ENCODE peak calls at places on chromosomes 7 and 10, in four cellular contexts. W is H1, V is HepG2, B is GM12878. G is an unnamed sample.

GRCh38 chr10:16967866-16968721 is 150.9 kb upstream of the RSU1 start:
- DNase-seq in W (no peak), V (peak; percentile 40), B (no peak), G (peak; percentile 60)

GRCh38 chr10:118590334-118590733 is 5.1 kb downstream of the PRLHR start:
- DNase-seq in V (no peak), W (no peak), B (no peak), G (no peak)

GRCh38 chr10:34249634-34250033 is 565.5 kb downstream of the PARD3 start:
- DNase-seq in B (no peak), W (no peak), V (peak; percentile 34), G (no peak)

GRCh38 chr10:114565066-114565465 is 93.0 kb downstream of the ABLIM1 start:
- DNase-seq in B (no peak), W (no peak), V (no peak), G (no peak)

GRCh38 chr7:114130860-114131259 is 212.1 kb upstream of the PPP1R3A start:
- DNase-seq in V (no peak), W (no peak), B (no peak), G (no peak)

GRCh38 chr7:137135654-137136350 is 207.7 kb downstream of the PTN start:
- DNase-seq in V (no peak), W (no peak), B (no peak), G (no peak)

GRCh38 chr7:832292-832967 is at the start of gene SUN1:
- DNase-seq in B (peak; percentile 26), V (peak; percentile 13), W (no peak), G (no peak)

GRCh38 chr7:936131-937054 is 18.1 kb downstream of the ADAP1 start:
- DNase-seq in V (no peak), W (no peak), B (peak; percentile 92), G (no peak)

GRCh38 chr10:124033887-124034218 is 59.5 kb downstream of the CHST15 start:
- DNase-seq in B (no peak), W (no peak), V (no peak), G (no peak)

GRCh38 chr7:33762153-33762902 is 143.0 kb upstream of the BMPER start:
- DNase-seq in B (no peak), W (no peak), V (no peak), G (no peak)

GRCh38 chr10:99965700-99966099 is 44.0 kb downstream of the DNMBP start:
- DNase-seq in V (no peak), W (no peak), B (no peak), G (no peak)

GRCh38 chr7:149430197-149430596 is 30.7 kb downstream of the ZNF777 start:
- DNase-seq in W (no peak), V (no peak), B (no peak), G (no peak)

GRCh38 chr10:133056001-133056400 is 31.7 kb upstream of the ADGRA1 start:
- DNase-seq in V (no peak), W (no peak), B (no peak), G (no peak)

GRCh38 chr10:86779267-86780017 is 23.0 kb downstream of the BMPR1A start:
- DNase-seq in W (no peak), B (no peak), V (no peak), G (no peak)

GRCh38 chr7:130901209-130901783 is 167.3 kb upstream of the KLF14 start:
- DNase-seq in B (no peak), V (no peak), W (no peak), G (no peak)

GRCh38 chr10:8088504-8088903 is 34.0 kb downstream of the GATA3 start:
- DNase-seq in V (no peak), W (no peak), B (no peak), G (no peak)

GRCh38 chr7:157907091-157907490 is 570.3 kb downstream of the DNAJB6 start:
- DNase-seq in W (no peak), B (no peak), V (no peak), G (no peak)

GRCh38 chr7:3106353-3106752 is 62.7 kb upstream of the CARD11 start:
- DNase-seq in V (no peak), B (no peak), W (no peak), G (no peak)

GRCh38 chr7:132514430-132514829 is 61.8 kb downstream of the PLXNA4 start:
- DNase-seq in B (no peak), W (no peak), V (no peak), G (no peak)

GRCh38 chr10:125591846-125592245 is 91.1 kb downstream of the TEX36 start:
- DNase-seq in B (no peak), V (no peak), W (no peak), G (no peak)

GRCh38 chr10:33249137-33249536 is 85.3 kb downstream of the NRP1 start:
- DNase-seq in W (no peak), B (no peak), V (no peak), G (no peak)

GRCh38 chr7:47485640-47486435 is 96.1 kb downstream of the TNS3 start:
- DNase-seq in B (no peak), V (no peak), W (no peak), G (no peak)

GRCh38 chr7:125670926-125671572 is 741.4 kb upstream of the POT1 start:
- DNase-seq in V (peak; percentile 9), B (no peak), W (no peak), G (peak; percentile 11)

GRCh38 chr10:101770331-101771215 is 5.3 kb downstream of the FGF8 start:
- DNase-seq in W (no peak), B (no peak), V (no peak), G (no peak)

GRCh38 chr10:117743517-117743916 is 201.0 kb downstream of the EMX2 start:
- DNase-seq in B (no peak), V (no peak), W (no peak), G (no peak)

GRCh38 chr7:8177109-8177933 is 84.6 kb downstream of the ICA1 start:
- DNase-seq in W (no peak), V (no peak), B (no peak), G (no peak)

GRCh38 chr7:600935-601334 is 81.3 kb upstream of the PDGFA start:
- DNase-seq in W (no peak), B (no peak), V (no peak), G (no peak)

GRCh38 chr10:133035952-133036351 is 51.8 kb upstream of the ADGRA1 start:
- DNase-seq in B (no peak), V (no peak), W (no peak), G (no peak)

GRCh38 chr10:102831322-102832071 is 5.7 kb downstream of the CYP17A1 start:
- DNase-seq in W (no peak), V (peak; percentile 27), B (no peak), G (no peak)

GRCh38 chr10:93006435-93007039 is 54.1 kb upstream of the CYP26C1 start:
- DNase-seq in W (no peak), B (no peak), V (peak; percentile 43), G (peak; percentile 22)

GRCh38 chr7:35831208-35831607 is 30.4 kb downstream of the SEPTIN7 start:
- DNase-seq in V (peak; percentile 44), B (no peak), W (no peak), G (no peak)

GRCh38 chr7:104528142-104528541 is 199.7 kb downstream of the LHFPL3 start:
- DNase-seq in W (no peak), V (no peak), B (no peak), G (no peak)

GRCh38 chr7:115116773-115117715 is 195.2 kb downstream of the MDFIC start:
- DNase-seq in B (no peak), W (no peak), V (peak; percentile 22), G (no peak)

GRCh38 chr10:125788156-125789034 is 12.8 kb upstream of the MMP21 start:
- DNase-seq in B (no peak), V (no peak), W (no peak), G (no peak)

GRCh38 chr7:50119815-50120637 is 27.0 kb upstream of the ZPBP start:
- DNase-seq in B (no peak), W (peak; percentile 53), V (peak; percentile 21), G (peak; percentile 39)

GRCh38 chr10:50561266-50561665 is 62.5 kb downstream of the SGMS1 start:
- DNase-seq in V (no peak), W (no peak), B (no peak), G (no peak)

DNA sequence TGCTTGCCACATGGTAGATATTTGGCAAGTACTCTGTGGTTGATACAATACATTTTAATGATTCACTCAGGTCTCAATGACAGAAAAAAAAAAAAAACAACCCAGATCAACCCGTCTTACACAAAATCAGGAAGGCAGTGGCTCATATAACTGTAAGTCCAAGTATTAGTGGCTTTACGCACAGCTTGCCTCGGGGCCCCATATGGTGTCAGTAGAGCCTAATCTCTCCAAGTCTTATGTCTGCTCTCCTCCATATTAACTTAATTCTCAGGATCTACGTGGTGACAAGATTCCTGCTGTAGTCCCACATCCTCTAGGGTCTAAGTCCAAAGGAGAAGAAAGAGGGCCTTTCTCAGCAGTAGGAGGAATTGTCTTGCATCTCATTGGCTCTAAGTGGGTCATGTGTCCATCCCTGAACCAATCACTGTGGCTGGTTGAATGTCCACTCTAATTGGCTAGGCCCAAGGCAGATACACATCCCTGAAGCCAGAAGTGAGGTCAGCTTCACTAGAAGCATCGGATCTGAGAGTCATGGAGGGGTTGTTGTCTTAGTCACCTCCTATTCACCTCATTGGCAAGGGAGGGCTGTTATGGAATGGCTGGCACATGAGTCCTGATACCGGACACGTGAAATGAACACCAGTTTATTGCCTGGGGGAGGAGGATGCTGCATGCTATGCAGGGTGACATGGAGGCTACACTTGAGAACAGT is 20.4 kb upstream of the PLPP4 start:
- DNase-seq in W (no peak), B (no peak), V (no peak), G (no peak)
- TF ChIP-seq SUZ12 in W (no peak), B (no peak), V (no peak), G (no peak)

DNA sequence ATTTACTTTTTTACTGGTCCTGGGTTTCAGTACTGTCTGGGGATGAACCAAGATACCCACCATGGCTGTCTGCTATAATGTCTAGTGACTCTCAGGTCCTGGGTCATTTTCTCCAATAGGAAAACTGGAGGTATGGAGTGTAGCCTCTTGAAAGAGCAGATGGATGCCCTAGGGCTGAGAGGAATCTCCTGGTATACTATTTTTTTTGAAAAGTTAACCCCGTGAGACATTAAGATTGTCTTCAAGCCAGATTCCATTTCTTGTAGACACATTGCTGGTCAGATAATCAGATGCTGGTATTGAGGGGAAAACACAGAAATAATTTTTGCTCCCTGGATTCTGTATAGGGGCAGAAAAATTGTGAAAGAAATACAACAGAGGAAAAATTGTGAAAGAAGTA is 97.3 kb downstream of the ZNF680 start:
- DNase-seq in B (no peak), V (no peak), W (no peak), G (no peak)
- H3K9me3 ChIP-seq in B (no peaks in the 10 kb centered on the region), V (peaks cover 58% of the 10 kb centered on the region), W (peaks cover 55% of the 10 kb centered on the region), G (peaks cover 37% of the 10 kb centered on the region)

GRCh38 chr7:81516898-81517297 is 252.9 kb downstream of the HGF start:
- DNase-seq in W (no peak), B (no peak), V (no peak), G (no peak)
- H3K27me3 ChIP-seq in W (no peaks in the 10 kb centered on the region), B (no peaks in the 10 kb centered on the region), V (no peaks in the 10 kb centered on the region), G (no peaks in the 10 kb centered on the region)

GRCh38 chr10:14530465-14530864 is 199.7 kb upstream of the FRMD4A start:
- DNase-seq in W (no peak), V (no peak), B (no peak), G (no peak)
- TF ChIP-seq SUZ12 in W (no peak), V (no peak), B (no peak), G (no peak)

G was measured in NT2/D1.